ENCODE peak calls at places on chromosome 3, in ten cellular contexts. H is psoas muscle; Z is ovary; J is effector CD4-positive, alpha-beta T cell; L is KG1; K is stimulated activated CD4-positive, alpha-beta T cell treated with anti-CD3 and anti-CD28 coated beads, Interleukin-2, amount 100 ng/mL, for 4 hours; G is K562; F is activated B cell treated with CpG ODN at 0.5 μM for 24 hours; V is iris pigment epithelial cell; I is H4. X is an unnamed sample.

GRCh38 chr3:11580645-11581044 is 63.1 kb downstream of the VGLL4 start:
- DNase-seq in V (peak; percentile 60), J (no peak), L (no peak), K (no peak), Z (no peak), F (no peak), I (no peak), H (no peak), G (no peak), X (no peak)

GRCh38 chr3:139935071-139935865 is at the start of gene CLSTN2:
- DNase-seq in V (peak; percentile 49), L (no peak), K (no peak), H (peak; percentile 86), J (no peak), Z (peak; percentile 93), I (peak; percentile 65), F (no peak), G (no peak), X (peak; percentile 17)

GRCh38 chr3:150084128-150084527 is 113.4 kb upstream of the PFN2 start:
- DNase-seq in L (no peak), J (no peak), I (no peak), H (no peak), F (no peak), Z (no peak), G (no peak), V (no peak), K (no peak), X (no peak)

GRCh38 chr3:177824190-177824786 is 627.0 kb upstream of the TBL1XR1 start:
- DNase-seq in J (no peak), F (no peak), H (peak; percentile 78), V (peak; percentile 93), I (peak; percentile 51), G (no peak), Z (peak; percentile 56), L (no peak), K (no peak), X (peak; percentile 37)

GRCh38 chr3:143389388-143389787 is 269.8 kb downstream of the CHST2 start:
- DNase-seq in F (no peak), V (no peak), K (no peak), I (no peak), H (no peak), L (no peak), Z (no peak), J (no peak), G (no peak), X (no peak)

GRCh38 chr3:11803977-11804903 is 42.4 kb downstream of the TAMM41 start:
- DNase-seq in K (peak; percentile 13), I (peak; percentile 63), G (peak; percentile 68), Z (no peak), H (peak; percentile 59), F (no peak), J (no peak), V (peak; percentile 66), L (no peak), X (peak; percentile 78)

GRCh38 chr3:73964818-73965217 is 340.1 kb upstream of the PDZRN3 start:
- DNase-seq in V (no peak), I (no peak), K (no peak), F (no peak), H (no peak), Z (no peak), L (no peak), J (no peak), G (no peak), X (no peak)

GRCh38 chr3:50242778-50243551 is 7.0 kb downstream of the GNAI2 start:
- DNase-seq in I (no peak), Z (no peak), F (peak; percentile 60), V (peak; percentile 88), K (peak; percentile 6), L (peak; percentile 71), H (peak; percentile 83), J (peak; percentile 17), G (no peak), X (no peak)

GRCh38 chr3:9806137-9806536 is 3.9 kb upstream of the TTLL3 start:
- DNase-seq in H (no peak), V (no peak), J (no peak), K (no peak), Z (no peak), L (no peak), G (no peak), I (no peak), F (no peak), X (no peak)

GRCh38 chr3:77254967-77255831 is 215.3 kb downstream of the ROBO2 start:
- DNase-seq in F (no peak), H (no peak), G (peak; percentile 42), L (peak; percentile 17), V (peak; percentile 70), J (no peak), K (no peak), Z (peak; percentile 29), I (peak; percentile 42), X (peak; percentile 84)

GRCh38 chr3:66033241-66034138 is 5.2 kb downstream of the MAGI1 start:
- DNase-seq in K (no peak), J (no peak), V (no peak), F (no peak), G (no peak), L (no peak), H (no peak), I (no peak), Z (no peak), X (no peak)

GRCh38 chr3:183033746-183034145 is 53.4 kb upstream of the DCUN1D1 start:
- DNase-seq in I (no peak), F (no peak), H (no peak), L (no peak), Z (no peak), K (no peak), V (peak; percentile 70), J (no peak), G (no peak), X (no peak)

GRCh38 chr3:54857343-54857742 is 70.5 kb downstream of the LRTM1 start:
- DNase-seq in I (peak; percentile 27), Z (no peak), V (no peak), L (no peak), G (no peak), F (no peak), K (no peak), J (no peak), H (no peak), X (no peak)

GRCh38 chr3:177185035-177185574 is 12.2 kb downstream of the TBL1XR1 start:
- DNase-seq in J (no peak), H (no peak), V (no peak), G (no peak), F (no peak), K (no peak), L (no peak), I (no peak), Z (no peak), X (no peak)

GRCh38 chr3:41711656-41712055 is 250.2 kb downstream of the ULK4 start:
- DNase-seq in H (no peak), K (no peak), G (no peak), Z (no peak), I (no peak), L (no peak), V (peak; percentile 41), F (no peak), J (no peak), X (peak; percentile 27)

GRCh38 chr3:171459130-171459941 is 869 bp downstream of the TNIK start:
- DNase-seq in L (peak; percentile 17), G (no peak), J (peak; percentile 43), I (no peak), F (peak; percentile 24), Z (peak; percentile 12), V (peak; percentile 37), K (peak; percentile 26), H (peak; percentile 63), X (peak; percentile 19)

GRCh38 chr3:128180446-128180845 is 27.2 kb downstream of the EEFSEC start:
- DNase-seq in K (no peak), F (no peak), Z (no peak), G (no peak), I (no peak), J (no peak), L (no peak), H (no peak), V (no peak), X (no peak)

X was measured in SK-MEL-5.